ENCODE peak calls at places on chromosomes 3 and 15, in four cellular contexts. One of them, this sample, is unnamed.

GRCh38 chr3:46484911-46485696 is 12.7 kb upstream of the RTP3 start:
- DNase-seq in H9: peak
- DNase-seq in left lung: no peak
- DNase-seq in esophagus squamous epithelium: no peak
- DNase-seq in this sample: no peak

GRCh38 chr15:89845305-89845893 is 30.7 kb upstream of the ANPEP start:
- DNase-seq in esophagus squamous epithelium: no peak
- DNase-seq in left lung: no peak
- DNase-seq in H9: no peak
- DNase-seq in this sample: no peak

GRCh38 chr3:171809513-171810277 is 588 bp downstream of the PLD1 start:
- DNase-seq in H9: peak
- DNase-seq in esophagus squamous epithelium: no peak
- DNase-seq in left lung: peak
- DNase-seq in this sample: peak

GRCh38 chr3:13710251-13710650 is 161.3 kb downstream of the FBLN2 start:
- DNase-seq in left lung: peak
- DNase-seq in H9: peak
- DNase-seq in esophagus squamous epithelium: no peak
- DNase-seq in this sample: no peak

GRCh38 chr15:34001536-34001935 is 33.2 kb downstream of the CHRM5 start:
- DNase-seq in left lung: no peak
- DNase-seq in H9: no peak
- DNase-seq in esophagus squamous epithelium: no peak
- DNase-seq in this sample: no peak

GRCh38 chr3:129587559-129588210 is 18.8 kb downstream of the PLXND1 start:
- DNase-seq in esophagus squamous epithelium: no peak
- DNase-seq in left lung: no peak
- DNase-seq in H9: no peak
- DNase-seq in this sample: no peak

GRCh38 chr3:145899229-145899628 is 261.8 kb downstream of the PLOD2 start:
- DNase-seq in left lung: no peak
- DNase-seq in H9: no peak
- DNase-seq in esophagus squamous epithelium: no peak
- DNase-seq in this sample: no peak

GRCh38 chr3:142595951-142596725 is at the start of gene PLS1:
- DNase-seq in esophagus squamous epithelium: no peak
- DNase-seq in H9: peak
- DNase-seq in left lung: peak
- DNase-seq in this sample: peak

GRCh38 chr15:89177633-89178306 is 43.6 kb downstream of the RLBP1 start:
- DNase-seq in left lung: peak
- DNase-seq in esophagus squamous epithelium: no peak
- DNase-seq in H9: peak
- DNase-seq in this sample: no peak

GRCh38 chr3:13474776-13475303 is 5.3 kb upstream of the HDAC11 start:
- DNase-seq in left lung: no peak
- DNase-seq in esophagus squamous epithelium: no peak
- DNase-seq in H9: no peak
- DNase-seq in this sample: no peak

GRCh38 chr3:155425351-155425750 is 131.9 kb upstream of the STRIT1 start:
- DNase-seq in left lung: no peak
- DNase-seq in H9: no peak
- DNase-seq in esophagus squamous epithelium: no peak
- DNase-seq in this sample: no peak

GRCh38 chr15:76973362-76973743 is 21.6 kb upstream of the PSTPIP1 start:
- DNase-seq in left lung: no peak
- DNase-seq in H9: peak
- DNase-seq in esophagus squamous epithelium: no peak
- DNase-seq in this sample: no peak

GRCh38 chr15:72033711-72034110 is 84.2 kb downstream of the MYO9A start:
- DNase-seq in esophagus squamous epithelium: no peak
- DNase-seq in left lung: no peak
- DNase-seq in H9: no peak
- DNase-seq in this sample: no peak

GRCh38 chr3:107235923-107236315 is 141.3 kb upstream of the CCDC54 start:
- DNase-seq in H9: peak
- DNase-seq in left lung: no peak
- DNase-seq in esophagus squamous epithelium: no peak
- DNase-seq in this sample: peak

GRCh38 chr3:19213608-19214220 is 65.4 kb downstream of the KCNH8 start:
- DNase-seq in left lung: no peak
- DNase-seq in H9: peak
- DNase-seq in esophagus squamous epithelium: no peak
- DNase-seq in this sample: no peak

GRCh38 chr3:188690076-188690475 is 481.7 kb upstream of the TPRG1 start:
- DNase-seq in esophagus squamous epithelium: no peak
- DNase-seq in H9: no peak
- DNase-seq in left lung: no peak
- DNase-seq in this sample: no peak

GRCh38 chr15:20355256-20355868 is 186.2 kb downstream of the GOLGA6L6 start:
- DNase-seq in left lung: no peak
- DNase-seq in esophagus squamous epithelium: no peak
- DNase-seq in H9: peak
- DNase-seq in this sample: no peak

GRCh38 chr15:89179966-89180875 is 41.2 kb downstream of the RLBP1 start:
- DNase-seq in left lung: no peak
- DNase-seq in H9: no peak
- DNase-seq in esophagus squamous epithelium: no peak
- DNase-seq in this sample: no peak

GRCh38 chr3:65439641-65440040 is 599.1 kb downstream of the MAGI1 start:
- DNase-seq in H9: peak
- DNase-seq in esophagus squamous epithelium: no peak
- DNase-seq in left lung: peak
- DNase-seq in this sample: no peak

GRCh38 chr3:72255736-72256559 is 471.0 kb upstream of the PROK2 start:
- DNase-seq in left lung: no peak
- DNase-seq in H9: no peak
- DNase-seq in esophagus squamous epithelium: no peak
- DNase-seq in this sample: no peak

GRCh38 chr3:184384856-184385422 is 5.1 kb downstream of the CHRD start:
- DNase-seq in H9: no peak
- DNase-seq in left lung: no peak
- DNase-seq in esophagus squamous epithelium: no peak
- DNase-seq in this sample: no peak

GRCh38 chr15:89998141-89998661 is 2.9 kb upstream of the ZNF710 start:
- DNase-seq in esophagus squamous epithelium: no peak
- DNase-seq in left lung: no peak
- DNase-seq in H9: no peak
- DNase-seq in this sample: no peak

GRCh38 chr3:184381261-184382224 is 1.7 kb downstream of the CHRD start:
- DNase-seq in H9: no peak
- DNase-seq in esophagus squamous epithelium: no peak
- DNase-seq in left lung: no peak
- DNase-seq in this sample: no peak

GRCh38 chr15:65077981-65078352 is 1.4 kb downstream of the KBTBD13 start:
- DNase-seq in H9: peak
- DNase-seq in left lung: peak
- DNase-seq in esophagus squamous epithelium: no peak
- DNase-seq in this sample: no peak

GRCh38 chr15:90869601-90870353 is 1.4 kb downstream of the FURIN start:
- DNase-seq in left lung: peak
- DNase-seq in H9: peak
- DNase-seq in esophagus squamous epithelium: no peak
- DNase-seq in this sample: no peak

GRCh38 chr3:182925330-182925943 is 54.9 kb downstream of the DCUN1D1 start:
- DNase-seq in H9: no peak
- DNase-seq in esophagus squamous epithelium: no peak
- DNase-seq in left lung: no peak
- DNase-seq in this sample: no peak

GRCh38 chr15:31740203-31740602 is 290.1 kb upstream of the CHRNA7 start:
- DNase-seq in left lung: no peak
- DNase-seq in esophagus squamous epithelium: no peak
- DNase-seq in H9: peak
- DNase-seq in this sample: peak

GRCh38 chr15:37142371-37142770 is 42.0 kb upstream of the MEIS2 start:
- DNase-seq in H9: no peak
- DNase-seq in esophagus squamous epithelium: no peak
- DNase-seq in left lung: no peak
- DNase-seq in this sample: no peak

GRCh38 chr3:97916576-97916975 is 55.7 kb downstream of the RIOX2 start:
- DNase-seq in H9: no peak
- DNase-seq in left lung: no peak
- DNase-seq in esophagus squamous epithelium: no peak
- DNase-seq in this sample: no peak

GRCh38 chr15:95604634-95605036 is 725.9 kb upstream of the NR2F2 start:
- DNase-seq in esophagus squamous epithelium: no peak
- DNase-seq in left lung: no peak
- DNase-seq in H9: no peak
- DNase-seq in this sample: no peak

GRCh38 chr15:66840615-66841014 is 138.6 kb downstream of the SMAD6 start:
- DNase-seq in left lung: no peak
- DNase-seq in H9: no peak
- DNase-seq in esophagus squamous epithelium: no peak
- DNase-seq in this sample: no peak

GRCh38 chr15:72382146-72382545 is 6.3 kb upstream of the HEXA start:
- DNase-seq in esophagus squamous epithelium: no peak
- DNase-seq in left lung: no peak
- DNase-seq in H9: no peak
- DNase-seq in this sample: no peak

DNA sequence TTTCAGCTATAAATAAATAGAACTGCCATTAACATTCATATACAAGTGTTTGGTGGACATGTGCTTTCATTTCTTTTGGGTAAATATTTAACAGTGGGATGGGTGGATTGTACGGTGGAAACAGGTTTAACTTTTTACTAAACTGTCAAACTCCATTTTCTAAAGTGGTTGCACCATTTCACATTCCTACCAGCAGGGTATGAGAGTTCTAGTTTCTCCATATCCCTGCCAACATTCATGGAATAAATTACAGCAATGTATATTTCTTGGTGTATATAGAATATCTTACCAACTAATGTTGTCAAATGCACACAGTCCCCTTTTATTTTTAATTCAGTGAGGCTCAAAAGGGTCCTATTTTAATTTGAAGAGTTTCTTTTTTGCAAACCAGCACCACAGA is 71.3 kb upstream of the CTXND1 start:
- DNase-seq in esophagus squamous epithelium: no peak
- DNase-seq in H9: no peak
- DNase-seq in left lung: no peak
- DNase-seq in this sample: no peak
- TF ChIP-seq CTCF in esophagus squamous epithelium: no peak
- TF ChIP-seq CTCF in H9: peak
- TF ChIP-seq CTCF in left lung: no peak
- TF ChIP-seq CTCF in this sample: peak

GRCh38 chr3:197454014-197454413 is 101.8 kb downstream of the BDH1 start:
- DNase-seq in H9: no peak
- DNase-seq in left lung: no peak
- DNase-seq in esophagus squamous epithelium: no peak
- DNase-seq in this sample: no peak
- TF ChIP-seq CTCF in H9: no peak
- TF ChIP-seq CTCF in left lung: no peak
- TF ChIP-seq CTCF in esophagus squamous epithelium: peak
- TF ChIP-seq CTCF in this sample: peak

GRCh38 chr3:127822166-127822835 is at the start of gene MGLL:
- DNase-seq in left lung: no peak
- DNase-seq in H9: no peak
- DNase-seq in esophagus squamous epithelium: no peak
- DNase-seq in this sample: no peak
- TF ChIP-seq CTCF in left lung: no peak
- TF ChIP-seq CTCF in H9: no peak
- TF ChIP-seq CTCF in esophagus squamous epithelium: peak
- TF ChIP-seq CTCF in this sample: no peak

GRCh38 chr3:112582242-112582874 is 20.5 kb downstream of the SLC35A5 start:
- DNase-seq in left lung: no peak
- DNase-seq in H9: peak
- DNase-seq in esophagus squamous epithelium: no peak
- DNase-seq in this sample: no peak
- TF ChIP-seq CTCF in left lung: peak
- TF ChIP-seq CTCF in H9: peak
- TF ChIP-seq CTCF in esophagus squamous epithelium: peak
- TF ChIP-seq CTCF in this sample: peak

DNA sequence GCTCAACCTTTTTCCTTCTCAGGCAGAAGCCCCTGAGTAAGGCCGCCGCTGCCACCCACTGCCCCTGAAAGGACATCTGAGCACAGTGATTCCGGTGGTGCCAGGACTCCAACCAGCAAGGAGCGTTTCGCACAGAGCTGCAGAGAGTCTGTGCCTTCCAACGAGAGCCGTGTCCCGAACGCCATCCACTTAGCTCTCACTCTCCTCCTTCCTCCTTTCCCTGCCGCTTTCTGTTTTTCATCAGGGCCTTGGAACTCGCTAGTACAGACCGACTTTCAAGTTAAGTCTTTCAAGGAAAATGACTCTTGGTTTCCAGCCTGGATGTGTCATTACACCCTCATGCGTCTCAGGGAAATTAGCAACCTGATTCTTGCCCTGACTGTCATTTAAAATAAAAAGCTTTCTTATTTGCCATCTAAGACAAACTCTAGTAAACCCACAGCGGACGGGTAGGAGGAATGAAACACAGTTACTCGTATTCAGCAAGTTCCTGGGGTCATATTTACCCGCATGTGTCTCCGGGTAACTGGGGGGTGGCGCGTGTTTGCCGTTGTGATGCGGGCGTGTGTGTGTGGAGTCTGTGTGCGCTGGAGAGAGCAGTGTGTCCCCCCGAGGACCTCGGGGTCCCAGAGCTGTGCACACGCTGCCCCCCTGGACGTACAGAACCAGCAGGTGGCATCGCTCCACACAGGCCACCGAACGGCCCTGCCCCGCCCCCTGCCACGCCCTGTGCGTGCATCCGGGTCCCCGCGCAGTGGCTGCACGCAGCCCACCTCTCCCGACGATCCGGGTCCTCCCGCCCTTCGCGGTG is 30.4 kb upstream of the ALDH1A3 start:
- DNase-seq in H9: no peak
- DNase-seq in left lung: peak
- DNase-seq in esophagus squamous epithelium: no peak
- DNase-seq in this sample: peak
- TF ChIP-seq CTCF in H9: no peak
- TF ChIP-seq CTCF in left lung: no peak
- TF ChIP-seq CTCF in esophagus squamous epithelium: peak
- TF ChIP-seq CTCF in this sample: peak

DNA sequence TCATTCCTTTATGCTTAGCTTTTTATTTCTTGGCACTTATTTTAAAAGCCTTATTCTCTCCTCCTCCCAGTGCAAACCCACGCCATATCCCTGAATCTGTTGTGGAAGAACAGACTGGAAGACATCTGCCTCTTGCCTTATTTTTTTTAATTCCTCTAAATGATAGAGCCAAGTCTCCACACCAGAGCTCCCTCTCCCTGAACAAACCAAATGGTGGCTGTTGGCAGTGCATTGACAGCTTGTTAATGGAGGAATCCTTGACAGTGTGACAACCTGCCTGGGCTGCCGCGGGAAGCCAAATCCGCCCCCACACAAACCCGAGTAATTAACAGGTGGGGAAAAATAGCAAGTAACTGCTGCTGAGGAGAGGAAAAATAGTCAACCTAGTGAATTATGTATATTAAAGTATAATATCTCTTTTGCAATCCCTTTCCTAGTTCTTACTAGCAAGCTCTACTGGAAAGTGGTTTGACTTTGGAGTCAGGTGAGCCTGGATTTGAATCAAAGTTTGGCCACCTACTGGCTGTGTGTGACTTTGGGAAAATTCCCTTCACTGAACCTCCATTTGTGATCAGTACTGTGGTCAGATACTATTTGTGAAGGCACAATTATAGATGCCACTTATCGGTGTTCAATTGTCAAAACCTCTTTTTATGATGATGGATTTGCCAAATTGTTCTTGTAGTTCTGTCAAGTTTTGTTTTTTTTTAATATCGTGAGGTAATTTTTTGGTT is 589.6 kb downstream of the PDCD6IP start:
- DNase-seq in esophagus squamous epithelium: no peak
- DNase-seq in left lung: no peak
- DNase-seq in H9: peak
- DNase-seq in this sample: no peak
- TF ChIP-seq CTCF in esophagus squamous epithelium: peak
- TF ChIP-seq CTCF in left lung: no peak
- TF ChIP-seq CTCF in H9: peak
- TF ChIP-seq CTCF in this sample: no peak

This sample was measured in D721Med.